ENCODE peak calls at places on chromosomes 1 and 21, in six cellular contexts. D is Karpas-422, W is right lobe of liver, A is dorsolateral prefrontal cortex, R is left ventricle myocardium inferior, P is pancreas. Y is an unnamed sample.
A peak's percentile ranks its signal among the peaks of the same experiment; 100 is the strongest.

GRCh38 chr1:117735045-117735992 is 129.5 kb downstream of the TENT5C start:
- DNase-seq in D (no peak), W (no peak), A (no peak), R (no peak), P (no peak), Y (no peak)

GRCh38 chr1:27886744-27887143 is 14.4 kb downstream of the THEMIS2 start:
- DNase-seq in D (no peak), W (no peak), A (no peak), R (no peak), P (no peak), Y (no peak)

GRCh38 chr1:92816732-92817131 is 15.1 kb upstream of the RPL5 start:
- DNase-seq in D (no peak), W (no peak), A (no peak), R (no peak), P (no peak), Y (no peak)

GRCh38 chr1:244234009-244234643 is 183.0 kb downstream of the ZBTB18 start:
- DNase-seq in D (no peak), W (no peak), A (no peak), R (no peak), P (no peak), Y (no peak)

GRCh38 chr1:175188936-175189335 is 3.6 kb downstream of the KIAA0040 start:
- DNase-seq in D (peak; percentile 93), W (no peak), A (no peak), R (no peak), P (no peak), Y (no peak)

GRCh38 chr21:27424601-27425000 is 457.7 kb upstream of the ADAMTS5 start:
- DNase-seq in D (no peak), W (no peak), A (no peak), R (no peak), P (no peak), Y (no peak)

GRCh38 chr1:170562644-170563338 is 30.8 kb downstream of the GORAB start:
- DNase-seq in D (no peak), W (peak; percentile 26), A (no peak), R (peak; percentile 44), P (no peak), Y (no peak)

GRCh38 chr1:114756949-114757454 is 782 bp downstream of the CSDE1 start:
- DNase-seq in D (peak; percentile 59), W (peak; percentile 54), A (no peak), R (peak; percentile 18), P (no peak), Y (no peak)

GRCh38 chr1:35476099-35476674 is 81.0 kb downstream of the KIAA0319L start:
- DNase-seq in D (no peak), W (no peak), A (no peak), R (no peak), P (no peak), Y (no peak)

GRCh38 chr1:56577859-56578663 is 1.3 kb downstream of the PLPP3 start:
- DNase-seq in D (peak; percentile 80), W (peak; percentile 67), A (peak; percentile 42), R (peak; percentile 46), P (peak; percentile 84), Y (no peak)

GRCh38 chr1:111855260-111855659 is 99.6 kb downstream of the DDX20 start:
- DNase-seq in D (no peak), W (no peak), A (no peak), R (no peak), P (no peak), Y (no peak)

GRCh38 chr1:229590119-229590518 is 31.6 kb upstream of the ABCB10 start:
- DNase-seq in D (no peak), W (no peak), A (no peak), R (no peak), P (no peak), Y (no peak)

GRCh38 chr1:8731162-8731561 is 86.3 kb downstream of the RERE start:
- DNase-seq in D (no peak), W (no peak), A (no peak), R (no peak), P (no peak), Y (no peak)

GRCh38 chr1:83692524-83693336 is 306.2 kb downstream of the TTLL7 start:
- DNase-seq in D (no peak), W (peak; percentile 26), A (no peak), R (no peak), P (peak; percentile 48), Y (peak; percentile 27)

GRCh38 chr21:41957991-41958766 is 4.4 kb upstream of the C2CD2 start:
- DNase-seq in D (no peak), W (peak; percentile 76), A (peak; percentile 53), R (peak; percentile 75), P (peak; percentile 71), Y (no peak)

GRCh38 chr21:44402323-44403105 is 49.1 kb downstream of the TRPM2 start:
- DNase-seq in D (no peak), W (no peak), A (peak; percentile 31), R (no peak), P (no peak), Y (no peak)

GRCh38 chr21:35720065-35720810 is 340.1 kb downstream of the SETD4 start:
- DNase-seq in D (no peak), W (no peak), A (no peak), R (no peak), P (no peak), Y (no peak)

GRCh38 chr1:172141351-172142000 is 279.0 kb upstream of the C1orf105 start:
- DNase-seq in D (no peak), W (no peak), A (no peak), R (no peak), P (no peak), Y (no peak)

GRCh38 chr1:33606272-33606671 is 133.8 kb downstream of the ZSCAN20 start:
- DNase-seq in D (no peak), W (no peak), A (no peak), R (peak; percentile 63), P (no peak), Y (no peak)

GRCh38 chr1:6102227-6102845 is 56.6 kb downstream of the KCNAB2 start:
- DNase-seq in D (no peak), W (no peak), A (no peak), R (no peak), P (peak; percentile 34), Y (no peak)

GRCh38 chr1:234208791-234209190 is 164.5 kb upstream of the COA6 start:
- DNase-seq in D (no peak), W (no peak), A (no peak), R (no peak), P (no peak), Y (no peak)

GRCh38 chr1:195804547-195804946 is 803.7 kb downstream of the KCNT2 start:
- DNase-seq in D (no peak), W (no peak), A (no peak), R (no peak), P (no peak), Y (no peak)

GRCh38 chr1:158794247-158794646 is 13.2 kb upstream of the OR6N2 start:
- DNase-seq in D (no peak), W (no peak), A (no peak), R (no peak), P (no peak), Y (no peak)

GRCh38 chr1:162233066-162233465 is 143.6 kb downstream of the SPATA46 start:
- DNase-seq in D (no peak), W (no peak), A (no peak), R (no peak), P (no peak), Y (no peak)

GRCh38 chr1:184532199-184532598 is 145.4 kb downstream of the C1orf21 start:
- DNase-seq in D (no peak), W (no peak), A (no peak), R (no peak), P (no peak), Y (no peak)

GRCh38 chr1:241998950-241999495 is at the start of gene MAP1LC3C:
- DNase-seq in D (no peak), W (no peak), A (no peak), R (no peak), P (no peak), Y (no peak)

DNA sequence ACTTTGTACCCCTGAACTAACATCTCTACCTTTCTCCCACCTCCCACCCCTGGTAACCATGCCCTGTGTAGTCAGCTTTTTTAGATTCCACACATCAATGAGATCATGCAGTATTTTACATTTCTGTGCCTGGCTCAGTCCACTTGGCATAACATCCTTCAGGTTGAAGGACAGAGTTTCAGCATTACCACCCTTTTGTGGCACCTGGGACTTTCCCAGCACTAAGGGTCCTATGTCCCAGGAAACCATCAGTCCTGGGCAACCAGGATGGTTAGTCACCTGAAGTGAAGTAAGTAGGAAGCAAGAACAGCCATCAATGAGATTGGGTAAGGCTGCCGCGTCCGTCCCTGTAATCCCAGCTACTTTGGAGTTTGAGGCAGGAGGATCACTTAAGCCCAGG is 370.6 kb downstream of the SIPA1L2 start:
- DNase-seq in D (no peak), W (no peak), A (no peak), R (no peak), P (no peak), Y (no peak)
- H3K27ac ChIP-seq in D (no peak overlapping the region), W (no peak overlapping the region), A (no peak overlapping the region), R (no peak overlapping the region), P (no peak overlapping the region), Y (no peak overlapping the region)

GRCh38 chr1:201468501-201468843 is 516 bp downstream of the PHLDA3 start:
- DNase-seq in D (no peak), W (no peak), A (no peak), R (peak; percentile 36), P (peak; percentile 75), Y (peak; percentile 67)
- H3K27ac ChIP-seq in D (no peak overlapping the region), W (no peak overlapping the region), A (peak overlapping the region; percentile 91), R (peak overlapping the region; percentile 97), P (peak overlapping the region; percentile 71), Y (peak overlapping the region; percentile 69)

DNA sequence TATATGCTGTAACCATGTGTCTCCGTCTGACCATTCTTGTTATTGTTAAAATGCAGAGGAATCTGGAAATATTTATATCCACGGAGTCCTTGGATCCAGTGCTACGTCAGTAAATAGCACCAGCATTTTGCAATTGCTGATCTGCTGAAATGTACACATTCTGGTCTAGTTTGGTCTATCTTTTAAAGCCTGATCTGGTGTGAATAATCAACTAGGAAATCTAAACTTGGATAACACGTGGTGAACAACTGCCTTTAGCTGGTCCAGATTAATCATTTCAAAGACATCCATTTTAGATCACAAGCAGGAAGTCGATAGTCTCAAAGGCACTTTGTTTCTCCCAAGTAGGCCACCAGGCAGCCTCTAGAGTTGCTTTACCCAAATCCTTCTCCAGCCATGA is 32.6 kb downstream of the PDPN start:
- DNase-seq in D (no peak), W (no peak), A (no peak), R (no peak), P (no peak), Y (no peak)
- H3K27ac ChIP-seq in D (no peak overlapping the region), W (no peak overlapping the region), A (no peak overlapping the region), R (no peak overlapping the region), P (no peak overlapping the region), Y (no peak overlapping the region)

DNA sequence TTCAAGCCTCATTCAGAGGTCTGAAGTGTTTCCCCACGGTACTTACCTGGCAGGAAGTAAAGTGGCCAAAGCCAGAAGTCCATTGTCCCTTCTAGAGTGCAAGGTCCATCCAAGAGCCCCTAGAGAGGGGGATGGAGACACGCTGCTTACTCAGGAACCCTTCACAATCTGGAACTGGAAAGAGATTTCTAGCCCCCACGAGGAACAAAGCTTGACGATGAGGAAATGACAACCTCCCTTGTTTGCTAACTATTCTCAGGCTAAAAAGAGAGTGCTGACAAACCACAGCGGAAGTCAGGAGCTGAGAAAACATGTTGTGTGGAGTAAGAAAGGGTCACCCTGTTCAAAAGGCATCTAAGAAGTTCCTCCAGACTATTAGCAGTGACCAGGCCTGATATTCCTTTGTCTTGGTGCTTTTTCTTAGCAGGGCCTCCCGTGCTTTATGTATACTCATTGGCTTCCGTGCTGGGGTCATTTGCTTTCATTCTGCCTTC is at the start of gene FCMR:
- DNase-seq in D (no peak), W (no peak), A (no peak), R (no peak), P (no peak), Y (no peak)
- H3K27ac ChIP-seq in D (no peak within 1 kb of the TSS), W (peak within 1 kb of the TSS; percentile 65), A (no peak within 1 kb of the TSS), R (no peak within 1 kb of the TSS), P (peak within 1 kb of the TSS; percentile 33), Y (peak within 1 kb of the TSS; percentile 69)

GRCh38 chr1:67724928-67725560 is 40.0 kb downstream of the GADD45A start:
- DNase-seq in D (no peak), W (peak; percentile 39), A (no peak), R (peak; percentile 42), P (no peak), Y (no peak)
- H3K27ac ChIP-seq in D (no peak overlapping the region), W (no peak overlapping the region), A (no peak overlapping the region), R (peak overlapping the region; percentile 73), P (peak overlapping the region; percentile 25), Y (no peak overlapping the region)

Y was measured in caudate nucleus.